ENCODE peak calls at places on chromosome 7, in nine cellular contexts. One of them, this sample, is unnamed.

GRCh38 chr7:22049848-22050247 is 104.1 kb upstream of the CDCA7L start:
- DNase-seq in fibroblast of lung: no peak
- DNase-seq in neural progenitor cell: no peak
- DNase-seq in HCT116: no peak
- DNase-seq in colonic mucosa: no peak
- DNase-seq in MM.1S: no peak
- DNase-seq in HepG2: no peak
- DNase-seq in IMR-90: no peak
- DNase-seq in H9: no peak
- DNase-seq in this sample: no peak

GRCh38 chr7:46532571-46532970 is 611.5 kb upstream of the IGFBP3 start:
- DNase-seq in fibroblast of lung: peak; percentile 27
- DNase-seq in neural progenitor cell: no peak
- DNase-seq in HCT116: no peak
- DNase-seq in colonic mucosa: no peak
- DNase-seq in MM.1S: no peak
- DNase-seq in HepG2: no peak
- DNase-seq in IMR-90: peak; percentile 32
- DNase-seq in H9: no peak
- DNase-seq in this sample: no peak

GRCh38 chr7:46603780-46604725 is 683.0 kb upstream of the IGFBP3 start:
- DNase-seq in fibroblast of lung: peak; percentile 30
- DNase-seq in neural progenitor cell: no peak
- DNase-seq in HCT116: no peak
- DNase-seq in colonic mucosa: peak; percentile 36
- DNase-seq in MM.1S: no peak
- DNase-seq in HepG2: no peak
- DNase-seq in IMR-90: peak; percentile 33
- DNase-seq in H9: no peak
- DNase-seq in this sample: peak; percentile 93

GRCh38 chr7:64618785-64619456 is 47.0 kb upstream of the ZNF107 start:
- DNase-seq in fibroblast of lung: peak; percentile 38
- DNase-seq in neural progenitor cell: peak; percentile 44
- DNase-seq in HCT116: peak; percentile 59
- DNase-seq in colonic mucosa: peak; percentile 21
- DNase-seq in MM.1S: peak; percentile 59
- DNase-seq in HepG2: peak; percentile 65
- DNase-seq in IMR-90: peak; percentile 60
- DNase-seq in H9: no peak
- DNase-seq in this sample: no peak

GRCh38 chr7:99099499-99100077 is 44.3 kb downstream of the SMURF1 start:
- DNase-seq in fibroblast of lung: no peak
- DNase-seq in neural progenitor cell: no peak
- DNase-seq in HCT116: no peak
- DNase-seq in colonic mucosa: no peak
- DNase-seq in MM.1S: no peak
- DNase-seq in HepG2: peak; percentile 50
- DNase-seq in IMR-90: no peak
- DNase-seq in H9: no peak
- DNase-seq in this sample: no peak

GRCh38 chr7:113267885-113268284 is 149.5 kb upstream of the SMIM30 start:
- DNase-seq in fibroblast of lung: peak; percentile 63
- DNase-seq in neural progenitor cell: no peak
- DNase-seq in HCT116: no peak
- DNase-seq in colonic mucosa: no peak
- DNase-seq in MM.1S: no peak
- DNase-seq in HepG2: no peak
- DNase-seq in IMR-90: peak; percentile 91
- DNase-seq in H9: no peak
- DNase-seq in this sample: no peak

GRCh38 chr7:133778472-133778871 is 348.7 kb upstream of the LRGUK start:
- DNase-seq in fibroblast of lung: no peak
- DNase-seq in neural progenitor cell: no peak
- DNase-seq in HCT116: no peak
- DNase-seq in colonic mucosa: no peak
- DNase-seq in MM.1S: no peak
- DNase-seq in HepG2: no peak
- DNase-seq in IMR-90: no peak
- DNase-seq in H9: no peak
- DNase-seq in this sample: no peak

GRCh38 chr7:22344655-22345054 is 12.3 kb downstream of the RAPGEF5 start:
- DNase-seq in fibroblast of lung: no peak
- DNase-seq in neural progenitor cell: no peak
- DNase-seq in HCT116: no peak
- DNase-seq in colonic mucosa: no peak
- DNase-seq in MM.1S: no peak
- DNase-seq in HepG2: no peak
- DNase-seq in IMR-90: no peak
- DNase-seq in H9: no peak
- DNase-seq in this sample: no peak

GRCh38 chr7:158074896-158075632 is 512.6 kb downstream of the PTPRN2 start:
- DNase-seq in fibroblast of lung: no peak
- DNase-seq in neural progenitor cell: no peak
- DNase-seq in HCT116: no peak
- DNase-seq in colonic mucosa: no peak
- DNase-seq in MM.1S: no peak
- DNase-seq in HepG2: no peak
- DNase-seq in IMR-90: no peak
- DNase-seq in H9: no peak
- DNase-seq in this sample: peak; percentile 48

GRCh38 chr7:47474937-47475879 is 106.7 kb downstream of the TNS3 start:
- DNase-seq in fibroblast of lung: peak; percentile 98
- DNase-seq in neural progenitor cell: no peak
- DNase-seq in HCT116: peak; percentile 91
- DNase-seq in colonic mucosa: peak; percentile 93
- DNase-seq in MM.1S: peak; percentile 98
- DNase-seq in HepG2: peak; percentile 98
- DNase-seq in IMR-90: peak; percentile 96
- DNase-seq in H9: peak; percentile 93
- DNase-seq in this sample: peak; percentile 97

GRCh38 chr7:73830872-73831655 is at the start of gene CLDN4:
- DNase-seq in fibroblast of lung: no peak
- DNase-seq in neural progenitor cell: peak; percentile 74
- DNase-seq in HCT116: peak; percentile 93
- DNase-seq in colonic mucosa: peak; percentile 98
- DNase-seq in MM.1S: no peak
- DNase-seq in HepG2: peak; percentile 83
- DNase-seq in IMR-90: no peak
- DNase-seq in H9: peak; percentile 92
- DNase-seq in this sample: peak; percentile 95

GRCh38 chr7:17336168-17336567 is 37.7 kb downstream of the AHR start:
- DNase-seq in fibroblast of lung: no peak
- DNase-seq in neural progenitor cell: no peak
- DNase-seq in HCT116: no peak
- DNase-seq in colonic mucosa: no peak
- DNase-seq in MM.1S: no peak
- DNase-seq in HepG2: no peak
- DNase-seq in IMR-90: no peak
- DNase-seq in H9: no peak
- DNase-seq in this sample: no peak

GRCh38 chr7:29319719-29320521 is 125.3 kb downstream of the CHN2 start:
- DNase-seq in fibroblast of lung: no peak
- DNase-seq in neural progenitor cell: no peak
- DNase-seq in HCT116: no peak
- DNase-seq in colonic mucosa: no peak
- DNase-seq in MM.1S: peak; percentile 16
- DNase-seq in HepG2: no peak
- DNase-seq in IMR-90: no peak
- DNase-seq in H9: no peak
- DNase-seq in this sample: no peak

GRCh38 chr7:108420482-108420908 is 35.7 kb downstream of the NRCAM start:
- DNase-seq in fibroblast of lung: peak; percentile 78
- DNase-seq in neural progenitor cell: no peak
- DNase-seq in HCT116: no peak
- DNase-seq in colonic mucosa: no peak
- DNase-seq in MM.1S: no peak
- DNase-seq in HepG2: no peak
- DNase-seq in IMR-90: no peak
- DNase-seq in H9: no peak
- DNase-seq in this sample: no peak

GRCh38 chr7:95871896-95872295 is 99.5 kb downstream of the DYNC1I1 start:
- DNase-seq in fibroblast of lung: no peak
- DNase-seq in neural progenitor cell: no peak
- DNase-seq in HCT116: no peak
- DNase-seq in colonic mucosa: no peak
- DNase-seq in MM.1S: no peak
- DNase-seq in HepG2: no peak
- DNase-seq in IMR-90: no peak
- DNase-seq in H9: no peak
- DNase-seq in this sample: no peak

GRCh38 chr7:95874129-95874528 is 101.8 kb downstream of the DYNC1I1 start:
- DNase-seq in fibroblast of lung: no peak
- DNase-seq in neural progenitor cell: no peak
- DNase-seq in HCT116: no peak
- DNase-seq in colonic mucosa: no peak
- DNase-seq in MM.1S: peak; percentile 84
- DNase-seq in HepG2: no peak
- DNase-seq in IMR-90: no peak
- DNase-seq in H9: no peak
- DNase-seq in this sample: no peak

GRCh38 chr7:95867309-95867708 is 95.0 kb downstream of the DYNC1I1 start:
- DNase-seq in fibroblast of lung: no peak
- DNase-seq in neural progenitor cell: peak; percentile 10
- DNase-seq in HCT116: no peak
- DNase-seq in colonic mucosa: no peak
- DNase-seq in MM.1S: peak; percentile 99
- DNase-seq in HepG2: no peak
- DNase-seq in IMR-90: no peak
- DNase-seq in H9: peak; percentile 67
- DNase-seq in this sample: no peak

GRCh38 chr7:95874541-95875265 is 102.3 kb downstream of the DYNC1I1 start:
- DNase-seq in fibroblast of lung: no peak
- DNase-seq in neural progenitor cell: no peak
- DNase-seq in HCT116: no peak
- DNase-seq in colonic mucosa: no peak
- DNase-seq in MM.1S: peak; percentile 62
- DNase-seq in HepG2: no peak
- DNase-seq in IMR-90: no peak
- DNase-seq in H9: no peak
- DNase-seq in this sample: no peak

GRCh38 chr7:95871078-95871848 is 98.9 kb downstream of the DYNC1I1 start:
- DNase-seq in fibroblast of lung: peak; percentile 28
- DNase-seq in neural progenitor cell: peak; percentile 72
- DNase-seq in HCT116: peak; percentile 29
- DNase-seq in colonic mucosa: no peak
- DNase-seq in MM.1S: peak; percentile 80
- DNase-seq in HepG2: peak; percentile 43
- DNase-seq in IMR-90: peak; percentile 45
- DNase-seq in H9: peak; percentile 45
- DNase-seq in this sample: no peak
- TF ChIP-seq CTCF in fibroblast of lung: peak; percentile 69
- TF ChIP-seq CTCF in neural progenitor cell: peak; percentile 80
- TF ChIP-seq CTCF in HCT116: peak; percentile 66
- TF ChIP-seq CTCF in colonic mucosa: peak; percentile 21
- TF ChIP-seq CTCF in MM.1S: peak; percentile 76
- TF ChIP-seq CTCF in HepG2: peak; percentile 68
- TF ChIP-seq CTCF in IMR-90: peak; percentile 58
- TF ChIP-seq CTCF in H9: peak; percentile 82
- TF ChIP-seq CTCF in this sample: peak; percentile 59

GRCh38 chr7:155463114-155463811 is 5.3 kb downstream of the EN2 start:
- DNase-seq in fibroblast of lung: no peak
- DNase-seq in neural progenitor cell: peak; percentile 46
- DNase-seq in HCT116: no peak
- DNase-seq in colonic mucosa: no peak
- DNase-seq in MM.1S: no peak
- DNase-seq in HepG2: no peak
- DNase-seq in IMR-90: no peak
- DNase-seq in H9: no peak
- DNase-seq in this sample: peak; percentile 51
- H3K4me1 ChIP-seq in fibroblast of lung: no peaks in the 10 kb centered on the region
- H3K4me1 ChIP-seq in neural progenitor cell: peaks cover 16% of the 10 kb centered on the region
- H3K4me1 ChIP-seq in HCT116: no peaks in the 10 kb centered on the region
- H3K4me1 ChIP-seq in colonic mucosa: peaks cover 8% of the 10 kb centered on the region
- H3K4me1 ChIP-seq in MM.1S: no peaks in the 10 kb centered on the region
- H3K4me1 ChIP-seq in HepG2: no peaks in the 10 kb centered on the region
- H3K4me1 ChIP-seq in IMR-90: no peaks in the 10 kb centered on the region
- H3K4me1 ChIP-seq in H9: no peaks in the 10 kb centered on the region
- H3K4me1 ChIP-seq in this sample: no peaks in the 10 kb centered on the region

GRCh38 chr7:100720645-100721504 is 607 bp downstream of the EPO start:
- DNase-seq in fibroblast of lung: no peak
- DNase-seq in neural progenitor cell: peak; percentile 52
- DNase-seq in HCT116: no peak
- DNase-seq in colonic mucosa: no peak
- DNase-seq in MM.1S: no peak
- DNase-seq in HepG2: peak; percentile 35
- DNase-seq in IMR-90: no peak
- DNase-seq in H9: no peak
- DNase-seq in this sample: no peak
- H3K9ac ChIP-seq in fibroblast of lung: no peak overlapping the region
- H3K9ac ChIP-seq in neural progenitor cell: no peak overlapping the region
- H3K9ac ChIP-seq in HCT116: no peak overlapping the region
- H3K9ac ChIP-seq in colonic mucosa: no peak overlapping the region
- H3K9ac ChIP-seq in MM.1S: no peak overlapping the region
- H3K9ac ChIP-seq in HepG2: peak overlapping the region; percentile 63
- H3K9ac ChIP-seq in IMR-90: no peak overlapping the region
- H3K9ac ChIP-seq in H9: no peak overlapping the region
- H3K9ac ChIP-seq in this sample: no peak overlapping the region

DNA sequence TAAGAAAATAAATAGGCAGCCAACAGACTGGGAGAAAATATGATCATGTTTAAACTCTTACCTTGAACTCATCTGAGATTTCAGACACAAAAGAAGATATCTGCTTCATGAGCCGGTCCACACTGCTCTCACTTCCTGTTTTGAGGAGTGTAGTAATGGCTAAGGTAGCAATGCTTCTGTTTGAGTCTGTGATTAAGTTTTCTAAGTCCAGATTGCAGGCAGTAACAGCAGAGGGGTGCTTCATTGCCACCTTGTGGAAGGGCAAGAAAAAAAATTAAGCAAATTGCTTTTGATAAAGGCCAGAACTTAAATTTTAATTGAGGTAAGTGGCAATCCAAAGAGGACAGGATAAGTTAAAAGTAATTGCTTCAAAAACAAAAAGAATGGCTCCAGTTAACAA is 69.1 kb downstream of the MEST start:
- DNase-seq in fibroblast of lung: peak; percentile 26
- DNase-seq in neural progenitor cell: no peak
- DNase-seq in HCT116: peak; percentile 26
- DNase-seq in colonic mucosa: no peak
- DNase-seq in MM.1S: peak; percentile 92
- DNase-seq in HepG2: peak; percentile 20
- DNase-seq in IMR-90: peak; percentile 43
- DNase-seq in H9: no peak
- DNase-seq in this sample: no peak
- TF ChIP-seq CTCF in fibroblast of lung: peak; percentile 26
- TF ChIP-seq CTCF in neural progenitor cell: peak; percentile 37
- TF ChIP-seq CTCF in HCT116: peak; percentile 68
- TF ChIP-seq CTCF in colonic mucosa: no peak
- TF ChIP-seq CTCF in MM.1S: peak; percentile 79
- TF ChIP-seq CTCF in HepG2: peak; percentile 44
- TF ChIP-seq CTCF in IMR-90: peak; percentile 36
- TF ChIP-seq CTCF in H9: peak; percentile 45
- TF ChIP-seq CTCF in this sample: no peak

This sample was measured in kidney.